ENCODE peak calls at places on chromosomes 5 and 9, in ten cellular contexts. T is prostate gland, D is A673, Z is MM.1S, M is mammary epithelial cell, K is fibroblast of lung, J is hepatocyte, S is cardiac muscle cell, P is nephron progenitor cell, L is astrocyte. U is an unnamed sample.

GRCh38 chr9:88342246-88342645 is 46.0 kb upstream of the SPIN1 start:
- DNase-seq in T (no peak), D (peak), Z (no peak), M (peak), K (no peak), J (no peak), S (no peak), P (no peak), L (peak), U (no peak)

GRCh38 chr5:157761690-157762611 is 18.4 kb downstream of the LSM11 start:
- DNase-seq in T (peak), D (peak), Z (peak), M (peak), K (peak), J (peak), S (peak), P (peak), L (peak), U (no peak)

GRCh38 chr5:14420136-14420808 is 161.3 kb upstream of the OTULINL start:
- DNase-seq in T (no peak), D (no peak), Z (no peak), M (peak), K (no peak), J (no peak), S (no peak), P (no peak), L (peak), U (no peak)

GRCh38 chr9:79768199-79768598 is 196.4 kb downstream of the TLE4 start:
- DNase-seq in T (no peak), D (no peak), Z (no peak), M (no peak), K (peak), J (no peak), S (peak), P (no peak), L (no peak), U (no peak)

GRCh38 chr5:73030995-73031394 is 75.2 kb downstream of the FCHO2 start:
- DNase-seq in T (no peak), D (peak), Z (no peak), M (peak), K (peak), J (peak), S (peak), P (no peak), L (peak), U (no peak)

GRCh38 chr5:128105203-128105602 is 21.6 kb downstream of the SLC12A2 start:
- DNase-seq in T (no peak), D (no peak), Z (no peak), M (no peak), K (no peak), J (no peak), S (no peak), P (no peak), L (no peak), U (no peak)

GRCh38 chr5:27876071-27876470 is 837.7 kb upstream of the CDH9 start:
- DNase-seq in T (no peak), D (no peak), Z (no peak), M (peak), K (no peak), J (no peak), S (no peak), P (no peak), L (peak), U (no peak)

GRCh38 chr5:149932445-149933350 is 11.9 kb downstream of the PDE6A start:
- DNase-seq in T (no peak), D (no peak), Z (no peak), M (no peak), K (no peak), J (no peak), S (peak), P (peak), L (no peak), U (no peak)

GRCh38 chr9:98037362-98037761 is 19.2 kb upstream of the NANS start:
- DNase-seq in T (no peak), D (no peak), Z (no peak), M (no peak), K (no peak), J (no peak), S (peak), P (no peak), L (no peak), U (no peak)

GRCh38 chr5:84603557-84604185 is 219.0 kb upstream of the EDIL3 start:
- DNase-seq in T (no peak), D (no peak), Z (no peak), M (peak), K (peak), J (no peak), S (no peak), P (no peak), L (peak), U (no peak)

GRCh38 chr5:84602371-84602771 is 217.7 kb upstream of the EDIL3 start:
- DNase-seq in T (no peak), D (no peak), Z (no peak), M (peak), K (no peak), J (no peak), S (no peak), P (no peak), L (peak), U (no peak)

GRCh38 chr5:84599964-84600363 is 215.3 kb upstream of the EDIL3 start:
- DNase-seq in T (no peak), D (no peak), Z (no peak), M (no peak), K (no peak), J (no peak), S (no peak), P (no peak), L (no peak), U (no peak)

DNA sequence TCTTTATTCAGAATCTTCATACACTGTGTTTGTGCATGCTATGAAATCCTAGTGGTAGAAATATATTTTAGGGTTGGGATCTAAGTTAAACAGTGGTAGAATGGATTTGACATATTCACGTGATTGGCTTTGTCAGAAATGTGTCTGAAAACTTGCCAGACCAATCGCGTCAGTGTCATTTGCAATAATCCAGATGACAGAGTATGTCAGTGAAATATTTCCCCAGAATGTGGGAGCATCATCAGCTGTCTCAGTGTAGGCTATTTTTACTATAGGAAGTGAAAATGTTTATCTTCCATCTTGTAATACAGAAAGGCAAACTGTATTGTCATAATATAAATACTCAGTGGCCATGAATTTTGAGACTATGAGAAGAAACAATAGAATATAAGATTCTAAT is 220.6 kb upstream of the EDIL3 start:
- DNase-seq in T (no peak), D (no peak), Z (no peak), M (no peak), K (no peak), J (no peak), S (no peak), P (no peak), L (no peak), U (no peak)
- TF ChIP-seq CTCF in T (no peak), D (no peak), Z (no peak), M (no peak), K (no peak), J (no peak), S (no peak), P (no peak), L (no peak), U (no peak)

DNA sequence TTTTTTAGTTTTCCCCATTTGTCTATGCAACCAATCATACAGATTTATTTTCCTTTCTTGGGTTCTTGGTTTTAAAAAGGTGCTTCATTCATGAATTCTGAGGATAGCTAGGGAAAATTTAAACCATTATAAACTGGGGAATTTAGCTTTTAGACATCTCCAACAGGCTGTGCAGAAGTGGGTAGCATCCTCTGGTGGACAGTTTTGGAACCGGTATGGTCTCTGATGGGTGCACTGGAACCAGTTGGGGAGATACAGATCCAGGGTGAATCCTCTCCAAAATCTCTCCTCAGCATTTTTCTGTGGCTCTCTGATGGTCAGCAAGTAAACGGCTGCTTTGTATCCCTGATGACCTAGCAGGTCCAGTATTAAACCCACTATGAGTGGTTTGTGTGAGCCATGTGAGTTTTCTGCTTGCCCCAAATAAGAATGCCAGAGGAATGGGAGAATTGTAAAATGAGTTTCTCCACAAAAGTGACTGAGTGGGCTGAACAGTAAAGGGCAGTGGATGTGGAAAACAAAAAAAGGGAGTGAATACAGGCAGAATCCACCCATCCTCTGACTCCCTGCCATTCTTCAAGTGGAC is 9.1 kb upstream of the DNAJC25 start:
- DNase-seq in T (peak), D (peak), Z (peak), M (peak), K (peak), J (peak), S (no peak), P (no peak), L (no peak), U (no peak)
- TF ChIP-seq CTCF in T (peak), D (peak), Z (peak), M (peak), K (peak), J (peak), S (peak), P (peak), L (peak), U (peak)

DNA sequence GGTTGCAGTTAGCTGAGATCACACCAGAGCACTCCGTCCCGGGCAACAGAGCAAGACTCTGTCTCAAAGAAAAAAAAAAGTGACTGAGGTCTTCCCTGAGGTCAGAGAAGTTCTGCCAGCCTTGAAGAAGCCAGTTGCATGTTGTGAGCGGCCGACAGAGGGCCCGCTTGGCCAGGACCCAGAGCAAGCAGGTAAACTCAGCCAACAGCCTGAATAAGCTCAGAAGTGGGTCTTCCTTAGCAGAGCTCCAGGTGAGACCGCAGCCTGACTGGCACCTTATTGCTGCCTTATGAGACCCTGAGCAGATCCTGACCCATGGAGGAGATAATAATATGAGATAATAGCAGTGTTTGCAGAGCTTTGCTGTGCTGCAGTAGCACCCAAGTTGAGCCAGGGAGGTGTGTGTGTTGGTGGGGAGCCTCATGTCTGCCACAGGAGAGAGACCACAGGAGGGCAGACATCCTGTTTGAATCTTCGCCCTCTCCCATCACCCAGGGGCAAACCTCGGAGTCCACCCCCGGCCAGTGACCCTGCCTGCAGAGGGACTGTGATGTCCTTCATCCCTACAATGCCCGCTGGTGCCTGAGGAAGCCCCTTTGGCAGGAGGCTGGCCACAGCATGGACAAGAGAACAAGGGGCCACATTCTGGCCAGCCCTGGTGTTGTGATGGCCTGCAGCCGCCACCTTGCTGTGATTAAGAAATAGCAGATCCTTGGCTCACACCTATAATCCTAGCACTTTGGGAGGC is 10.8 kb upstream of the BARX1 start:
- DNase-seq in T (no peak), D (no peak), Z (no peak), M (no peak), K (no peak), J (no peak), S (no peak), P (no peak), L (no peak), U (no peak)
- TF ChIP-seq CTCF in T (no peak), D (no peak), Z (peak), M (no peak), K (no peak), J (peak), S (no peak), P (peak), L (no peak), U (peak)

DNA sequence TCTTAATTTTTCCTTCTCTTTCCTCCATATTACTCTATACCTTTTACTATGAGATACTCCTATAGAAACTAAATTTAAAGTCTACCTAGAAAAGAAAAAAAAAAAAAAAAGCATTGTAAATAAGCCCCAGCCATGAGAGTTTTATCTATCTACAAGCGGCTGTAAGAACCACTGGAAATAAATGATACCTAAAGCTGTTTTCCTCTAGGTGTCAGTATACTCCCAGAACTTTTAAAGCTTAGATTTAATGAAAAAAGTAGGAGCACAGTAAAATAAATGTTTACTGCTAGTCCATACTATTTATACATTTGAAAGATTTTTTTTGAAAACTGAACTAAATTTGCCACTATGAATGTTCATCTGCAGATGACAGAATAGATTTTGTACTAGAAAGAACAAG is 26.2 kb downstream of the TYRP1 start:
- DNase-seq in T (no peak), D (peak), Z (peak), M (no peak), K (peak), J (peak), S (peak), P (no peak), L (peak), U (no peak)
- TF ChIP-seq CTCF in T (no peak), D (peak), Z (peak), M (peak), K (peak), J (peak), S (peak), P (peak), L (peak), U (peak)